ENCODE peak calls at places on chromosomes 5 and 9, in four cellular contexts. R is GM10248, N is fibroblast of lung, M is Caco-2. V is an unnamed sample.

GRCh38 chr9:18360005-18360404 is 113.9 kb upstream of the ADAMTSL1 start:
- DNase-seq in R (no peak), N (no peak), M (no peak), V (no peak)

GRCh38 chr9:100213730-100214477 is 114.9 kb downstream of the INVS start:
- DNase-seq in R (no peak), N (no peak), M (no peak), V (no peak)

GRCh38 chr9:34985311-34985899 is 4.1 kb upstream of the DNAJB5 start:
- DNase-seq in R (no peak), N (peak), M (peak), V (peak)

GRCh38 chr9:134243778-134244467 is 79.6 kb upstream of the RNU6ATAC start:
- DNase-seq in R (peak), N (peak), M (no peak), V (no peak)

GRCh38 chr5:104016650-104017049 is 454.1 kb upstream of the NUDT12 start:
- DNase-seq in R (no peak), N (peak), M (no peak), V (no peak)

GRCh38 chr9:19102181-19102630 is 498 bp downstream of the HAUS6 start:
- DNase-seq in R (peak), N (no peak), M (peak), V (no peak)

GRCh38 chr9:98967680-98968079 is 24.0 kb downstream of the COL15A1 start:
- DNase-seq in R (no peak), N (no peak), M (no peak), V (no peak)

GRCh38 chr5:152514827-152515397 is 109.8 kb upstream of the NMUR2 start:
- DNase-seq in R (peak), N (peak), M (peak), V (no peak)

GRCh38 chr5:97628011-97628410 is 445.0 kb upstream of the RIOK2 start:
- DNase-seq in R (no peak), N (no peak), M (no peak), V (no peak)

GRCh38 chr9:69433426-69433825 is 108.4 kb downstream of the ENTREP1 start:
- DNase-seq in R (no peak), N (no peak), M (no peak), V (no peak)

GRCh38 chr5:104498281-104498680 is 935.7 kb upstream of the NUDT12 start:
- DNase-seq in R (no peak), N (peak), M (peak), V (no peak)

GRCh38 chr9:94922098-94922607 is 195.7 kb downstream of the AOPEP start:
- DNase-seq in R (no peak), N (peak), M (peak), V (no peak)

GRCh38 chr5:171269717-171270116 is 39.3 kb upstream of the TLX3 start:
- DNase-seq in R (no peak), N (peak), M (no peak), V (no peak)

GRCh38 chr5:179668404-179668803 is 12.4 kb downstream of the CBY3 start:
- DNase-seq in R (peak), N (peak), M (no peak), V (no peak)

GRCh38 chr5:39420482-39421145 is 4.2 kb downstream of the DAB2 start:
- DNase-seq in R (no peak), N (peak), M (no peak), V (no peak)

GRCh38 chr9:123062306-123063171 is 29.1 kb downstream of the GPR21 start:
- DNase-seq in R (no peak), N (no peak), M (no peak), V (no peak)

DNA sequence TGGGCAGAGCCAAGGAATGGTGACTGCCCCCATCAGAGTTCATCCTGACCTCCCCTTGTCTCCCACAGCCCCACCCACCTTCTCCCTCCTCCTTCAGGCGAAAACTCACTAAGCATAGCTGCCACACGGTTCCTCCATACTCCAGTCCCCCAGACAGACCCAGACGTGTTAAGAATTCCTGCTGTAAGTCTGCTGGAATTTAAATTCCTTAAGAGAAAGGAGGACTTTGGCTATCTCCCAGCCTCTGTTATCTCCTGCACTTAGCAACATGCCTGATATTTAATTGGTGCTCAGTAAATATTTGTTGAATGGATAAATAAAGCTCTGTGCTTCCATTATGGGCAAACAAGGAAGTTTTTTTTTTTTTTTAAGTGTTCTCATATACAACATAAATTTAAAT is 213.7 kb downstream of the RFK start:
- DNase-seq in R (no peak), N (no peak), M (peak), V (no peak)
- TF ChIP-seq CTCF in R (no peak), N (no peak), M (no peak), V (no peak)

GRCh38 chr9:109652971-109653370 is 127.0 kb upstream of the PALM2AKAP2 start:
- DNase-seq in R (no peak), N (peak), M (peak), V (no peak)
- TF ChIP-seq CTCF in R (no peak), N (peak), M (peak), V (peak)

DNA sequence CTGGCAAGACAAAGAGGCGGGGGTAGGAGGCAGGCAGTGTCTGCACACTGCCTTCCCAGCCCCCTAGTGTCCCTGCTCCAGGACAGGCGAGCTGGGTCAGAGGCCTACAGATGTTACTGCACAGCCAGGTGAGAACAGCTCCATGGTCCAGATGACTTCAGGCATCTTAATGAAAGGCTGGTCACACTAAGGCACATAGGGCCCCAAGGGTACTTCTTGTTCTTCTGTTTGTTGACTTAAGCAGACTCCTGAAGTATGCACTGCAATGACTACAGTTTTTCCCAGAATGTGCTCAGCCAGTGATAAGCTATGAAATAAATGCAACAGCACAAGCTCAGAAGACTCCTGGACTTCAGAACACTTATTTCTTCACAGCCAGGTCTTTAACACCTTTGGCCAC is 27.4 kb downstream of the ATPSCKMT start:
- DNase-seq in R (no peak), N (peak), M (no peak), V (no peak)
- TF ChIP-seq CTCF in R (no peak), N (no peak), M (no peak), V (no peak)

GRCh38 chr5:20524956-20525529 is 537.0 kb upstream of the CDH18 start:
- DNase-seq in R (no peak), N (no peak), M (no peak), V (no peak)
- TF ChIP-seq CTCF in R (no peak), N (no peak), M (no peak), V (no peak)

V was measured in progenitor cell of endocrine pancreas.